ENCODE peak calls at places on chromosomes 11 and 22, in ten cellular contexts. R is uterus, X is iPS DF 6.9, U is right cardiac atrium, P is endothelial cell of umbilical vein, V is pancreas, Z is tibial nerve, S is esophagus squamous epithelium, K is H1, D is ovary. M is an unnamed sample.

GRCh38 chr11:118003021-118003423 is 16.8 kb downstream of the IL10RA start:
- DNase-seq in D (no peak), X (no peak), U (no peak), K (no peak), R (no peak), V (no peak), S (no peak), P (no peak), Z (no peak), M (no peak)

GRCh38 chr11:68946416-68947090 is 34.2 kb downstream of the MRGPRD start:
- DNase-seq in X (no peak), Z (no peak), U (no peak), D (peak; percentile 61), K (no peak), R (peak; percentile 64), S (no peak), V (peak; percentile 38), P (peak; percentile 53), M (no peak)

GRCh38 chr11:128471138-128471661 is 116.2 kb downstream of the ETS1 start:
- DNase-seq in R (no peak), S (no peak), V (no peak), Z (no peak), P (no peak), D (no peak), U (peak; percentile 59), K (no peak), X (no peak), M (no peak)

GRCh38 chr11:103929168-103929903 is 107.1 kb upstream of the DDI1 start:
- DNase-seq in R (no peak), S (no peak), V (no peak), Z (no peak), D (no peak), K (no peak), P (no peak), X (no peak), U (no peak), M (no peak)

GRCh38 chr11:105181521-105181920 is 42.0 kb upstream of the CARD18 start:
- DNase-seq in R (no peak), P (no peak), U (no peak), S (no peak), V (no peak), D (no peak), Z (no peak), X (no peak), K (no peak), M (no peak)

GRCh38 chr22:46675479-46675878 is 55.3 kb downstream of the GRAMD4 start:
- DNase-seq in S (no peak), Z (no peak), V (no peak), R (no peak), K (no peak), U (no peak), P (no peak), D (no peak), X (no peak), M (no peak)

GRCh38 chr11:72684236-72684912 is 10.2 kb upstream of the PDE2A start:
- DNase-seq in Z (peak; percentile 55), P (peak; percentile 50), V (peak; percentile 48), S (no peak), X (no peak), K (peak; percentile 63), R (peak; percentile 64), U (peak; percentile 93), D (no peak), M (no peak)

GRCh38 chr22:25127274-25127673 is 72.4 kb upstream of the CRYBB3 start:
- DNase-seq in P (no peak), D (no peak), Z (no peak), R (no peak), V (no peak), U (no peak), K (no peak), X (no peak), S (no peak), M (no peak)

GRCh38 chr11:15493921-15494630 is 379.4 kb downstream of the INSC start:
- DNase-seq in V (peak; percentile 15), X (no peak), K (no peak), R (no peak), D (no peak), S (no peak), U (no peak), P (no peak), Z (no peak), M (no peak)

GRCh38 chr22:30325065-30325720 is 1.5 kb downstream of the TBC1D10A start:
- DNase-seq in R (peak; percentile 46), X (no peak), S (no peak), Z (no peak), D (peak; percentile 56), V (no peak), K (no peak), U (peak; percentile 63), P (no peak), M (no peak)

GRCh38 chr11:97683733-97684132 is 1293.9 kb downstream of the JRKL start:
- DNase-seq in P (no peak), S (no peak), U (no peak), D (no peak), X (peak; percentile 48), Z (no peak), K (peak; percentile 54), R (no peak), V (no peak), M (no peak)

GRCh38 chr11:44938066-44938691 is 12.5 kb downstream of the TP53I11 start:
- DNase-seq in K (no peak), R (no peak), X (no peak), P (no peak), U (peak; percentile 52), V (no peak), Z (no peak), D (no peak), S (no peak), M (no peak)

GRCh38 chr11:74417379-74417804 is 19.2 kb upstream of the PGM2L1 start:
- DNase-seq in D (no peak), S (no peak), V (no peak), R (no peak), P (no peak), K (no peak), Z (no peak), X (no peak), U (no peak), M (no peak)

GRCh38 chr11:11849127-11849746 is 7.5 kb downstream of the USP47 start:
- DNase-seq in U (peak; percentile 80), V (peak; percentile 71), R (peak; percentile 36), X (no peak), S (no peak), D (no peak), P (peak; percentile 64), K (no peak), Z (no peak), M (peak; percentile 48)
- H3K4me1 ChIP-seq in U (peaks cover 13% of the 10 kb centered on the region), V (peaks cover 65% of the 10 kb centered on the region), R (peaks cover 27% of the 10 kb centered on the region), X (no peaks in the 10 kb centered on the region), S (peaks cover 13% of the 10 kb centered on the region), D (peaks cover 12% of the 10 kb centered on the region), P (peaks cover 11% of the 10 kb centered on the region), K (peaks cover 9% of the 10 kb centered on the region), Z (peaks cover 62% of the 10 kb centered on the region), M (peaks cover 3% of the 10 kb centered on the region)

DNA sequence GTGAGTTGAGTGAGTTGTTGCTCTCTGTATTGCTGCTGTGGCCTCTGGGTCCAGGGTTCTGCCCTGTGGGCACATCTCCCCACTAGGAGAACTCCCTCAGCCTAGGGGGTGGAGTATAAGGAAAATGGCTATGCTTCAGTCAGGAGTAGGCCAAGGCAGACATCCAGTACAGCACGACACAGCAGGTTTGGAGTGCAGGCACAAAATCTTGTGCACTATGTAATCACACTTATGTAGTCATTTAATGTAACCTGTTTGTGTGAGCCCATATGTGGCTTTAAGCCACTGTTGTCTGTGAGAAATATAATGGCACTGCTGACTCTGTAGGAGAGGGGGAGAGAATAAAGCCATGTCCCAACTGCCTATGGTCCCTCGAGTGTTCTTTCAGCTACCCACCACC is 90.1 kb downstream of the CCDC83 start:
- DNase-seq in K (no peak), V (no peak), X (no peak), Z (no peak), R (no peak), S (no peak), D (no peak), P (no peak), U (no peak), M (no peak)
- H3K4me1 ChIP-seq in K (no peaks in the 10 kb centered on the region), V (no peaks in the 10 kb centered on the region), X (no peaks in the 10 kb centered on the region), Z (peaks cover 27% of the 10 kb centered on the region), R (no peaks in the 10 kb centered on the region), S (peaks cover 4% of the 10 kb centered on the region), D (peaks cover 11% of the 10 kb centered on the region), P (peaks cover 38% of the 10 kb centered on the region), U (peaks cover 7% of the 10 kb centered on the region), M (no peaks in the 10 kb centered on the region)

DNA sequence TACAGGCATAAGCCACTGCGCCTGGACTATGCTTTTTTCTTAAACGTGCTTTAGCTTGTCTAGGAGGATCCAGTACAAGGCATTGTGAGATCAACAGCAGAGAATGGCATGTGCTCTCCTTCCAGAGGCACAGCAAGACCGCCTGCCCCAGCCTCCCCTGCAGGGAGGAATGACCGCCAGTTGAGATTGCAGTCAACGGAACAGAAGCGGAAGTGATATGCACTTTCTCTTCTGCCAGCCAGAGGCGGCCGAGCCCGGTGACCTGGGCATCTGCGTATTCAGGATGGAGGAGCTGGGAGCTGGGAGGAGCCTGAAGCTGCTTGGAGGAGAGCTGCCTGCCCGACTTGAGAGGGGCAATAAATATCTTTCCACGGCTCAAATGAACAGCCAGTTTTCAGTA is 243.0 kb downstream of the CTTN start:
- DNase-seq in R (no peak), Z (no peak), D (no peak), S (no peak), K (no peak), U (no peak), V (no peak), X (no peak), P (no peak), M (no peak)
- H3K4me1 ChIP-seq in R (no peaks in the 10 kb centered on the region), Z (no peaks in the 10 kb centered on the region), D (no peaks in the 10 kb centered on the region), S (no peaks in the 10 kb centered on the region), K (peaks cover 51% of the 10 kb centered on the region), U (no peaks in the 10 kb centered on the region), V (no peaks in the 10 kb centered on the region), X (peaks cover 13% of the 10 kb centered on the region), P (no peaks in the 10 kb centered on the region), M (peaks cover 27% of the 10 kb centered on the region)

GRCh38 chr22:23206915-23207314 is 26.6 kb downstream of the BCR start:
- DNase-seq in K (no peak), S (no peak), U (no peak), X (no peak), V (no peak), P (no peak), D (no peak), R (no peak), Z (no peak), M (no peak)
- H3K4me1 ChIP-seq in K (peaks cover 4% of the 10 kb centered on the region), S (no peaks in the 10 kb centered on the region), U (peaks cover 18% of the 10 kb centered on the region), X (no peaks in the 10 kb centered on the region), V (peaks cover 9% of the 10 kb centered on the region), P (peaks cover 2% of the 10 kb centered on the region), D (peaks cover 9% of the 10 kb centered on the region), R (peaks cover 8% of the 10 kb centered on the region), Z (peaks cover 23% of the 10 kb centered on the region), M (no peaks in the 10 kb centered on the region)

M was measured in neuronal stem cell.